ENCODE peak calls at places on chromosomes 6 and 20, in five cellular contexts. V, O, H, W and I are unnamed samples.

GRCh38 chr20:19835533-19836222 is 77.6 kb downstream of the RIN2 start:
- DNase-seq in O (no peak), W (no peak), H (no peak), V (no peak), I (no peak)

GRCh38 chr20:24692429-24693190 is 223.2 kb downstream of the SYNDIG1 start:
- DNase-seq in H (no peak), V (no peak), O (no peak), W (no peak), I (no peak)

GRCh38 chr6:69290116-69290515 is 506.7 kb downstream of the LMBRD1 start:
- DNase-seq in O (no peak), W (no peak), V (no peak), H (no peak), I (no peak)

GRCh38 chr20:51196991-51197651 is 174.2 kb upstream of the KCNG1 start:
- DNase-seq in O (no peak), H (no peak), W (no peak), V (no peak), I (no peak)

GRCh38 chr6:35092362-35093117 is 48.6 kb downstream of the TCP11 start:
- DNase-seq in V (peak; percentile 31), H (no peak), W (no peak), O (peak; percentile 6), I (peak; percentile 67)

GRCh38 chr6:170188571-170189001 is 102.3 kb downstream of the DLL1 start:
- DNase-seq in O (no peak), W (no peak), V (no peak), H (no peak), I (no peak)

GRCh38 chr20:46253391-46253790 is 54.9 kb downstream of the CDH22 start:
- DNase-seq in O (no peak), H (peak; percentile 67), V (peak; percentile 17), W (peak; percentile 29), I (no peak)

GRCh38 chr6:1237636-1238035 is 74.3 kb upstream of the FOXQ1 start:
- DNase-seq in H (no peak), V (no peak), O (no peak), W (no peak), I (no peak)

GRCh38 chr20:4247898-4248858 is 232.8 kb upstream of the RNF24 start:
- DNase-seq in V (no peak), H (no peak), W (no peak), O (no peak), I (no peak)

GRCh38 chr6:40344566-40345185 is 242.5 kb downstream of the LRFN2 start:
- DNase-seq in V (no peak), W (no peak), H (no peak), O (no peak), I (no peak)

GRCh38 chr20:64164123-64164836 is at the start of gene MYT1:
- DNase-seq in H (no peak), O (no peak), V (no peak), W (no peak), I (no peak)

GRCh38 chr20:49983848-49984408 is 1.1 kb downstream of the SNAI1 start:
- DNase-seq in W (no peak), O (no peak), V (no peak), H (no peak), I (peak; percentile 55)

GRCh38 chr6:155079985-155080452 is 84.9 kb downstream of the TIAM2 start:
- DNase-seq in W (no peak), V (no peak), O (peak; percentile 81), H (no peak), I (no peak)

GRCh38 chr6:81553246-81553645 is 199.2 kb downstream of the TENT5A start:
- DNase-seq in W (no peak), H (no peak), O (no peak), V (no peak), I (no peak)

GRCh38 chr20:7406671-7407070 is 533.6 kb downstream of the HAO1 start:
- DNase-seq in H (no peak), V (no peak), W (no peak), O (no peak), I (no peak)

GRCh38 chr20:41989039-41989679 is 371.0 kb upstream of the CHD6 start:
- DNase-seq in W (no peak), H (no peak), O (no peak), V (no peak), I (no peak)

GRCh38 chr6:6793388-6794250 is 205.1 kb downstream of the LY86 start:
- DNase-seq in O (no peak), V (no peak), W (no peak), H (no peak), I (no peak)

GRCh38 chr6:44342489-44342888 is at the start of gene SPATS1:
- DNase-seq in W (no peak), V (no peak), H (no peak), O (no peak), I (peak; percentile 36)

GRCh38 chr6:150495126-150495525 is 104.6 kb upstream of the PLEKHG1 start:
- DNase-seq in V (no peak), W (no peak), O (no peak), H (no peak), I (no peak)

GRCh38 chr6:89989742-89990141 is 95.5 kb downstream of the GJA10 start:
- DNase-seq in V (no peak), H (no peak), W (no peak), O (no peak), I (no peak)

GRCh38 chr6:155351273-155352129 is 37.2 kb upstream of the TFB1M start:
- DNase-seq in O (no peak), V (no peak), W (no peak), H (no peak), I (no peak)

GRCh38 chr6:47665112-47665511 is 33.3 kb upstream of the ADGRF4 start:
- DNase-seq in V (no peak), O (no peak), H (no peak), W (no peak), I (no peak)

GRCh38 chr20:41339957-41340326 is 679 bp upstream of the LPIN3 start:
- DNase-seq in W (peak; percentile 81), V (peak; percentile 95), O (peak; percentile 78), H (peak; percentile 77), I (peak; percentile 90)

GRCh38 chr20:62294516-62294915 is 8.3 kb upstream of the ADRM1 start:
- DNase-seq in H (no peak), W (no peak), O (no peak), V (no peak), I (no peak)

GRCh38 chr6:94562846-94563245 is 1014.5 kb upstream of the MANEA start:
- DNase-seq in O (no peak), H (no peak), W (no peak), V (no peak), I (no peak)

GRCh38 chr20:33761698-33762250 is 30.0 kb downstream of the ZNF341 start:
- DNase-seq in W (no peak), V (no peak), O (no peak), H (no peak), I (no peak)

GRCh38 chr6:47414517-47415167 is 62.9 kb upstream of the CD2AP start:
- DNase-seq in V (no peak), W (peak; percentile 33), O (peak; percentile 32), H (no peak), I (no peak)

GRCh38 chr6:9507136-9507895 is 907.6 kb downstream of the TFAP2A start:
- DNase-seq in H (no peak), W (no peak), O (no peak), V (no peak), I (no peak)

GRCh38 chr6:112827793-112828192 is 480.7 kb downstream of the RFPL4B start:
- DNase-seq in O (no peak), V (peak; percentile 10), W (no peak), H (no peak), I (no peak)

GRCh38 chr20:18284805-18285533 is 3.4 kb upstream of the ZNF133 start:
- DNase-seq in V (no peak), O (no peak), W (no peak), H (no peak), I (no peak)

GRCh38 chr6:164756142-164756541 is 553.3 kb downstream of the C6orf118 start:
- DNase-seq in H (no peak), W (no peak), V (no peak), O (no peak), I (no peak)

GRCh38 chr20:51930775-51931174 is 128.5 kb upstream of the SALL4 start:
- DNase-seq in V (no peak), W (no peak), O (no peak), H (no peak), I (no peak)

GRCh38 chr6:138405816-138406403 is 1.9 kb downstream of the HEBP2 start:
- DNase-seq in V (no peak), O (no peak), W (no peak), H (no peak), I (no peak)

GRCh38 chr6:190596-191395 is 101.5 kb upstream of the DUSP22 start:
- DNase-seq in H (no peak), V (no peak), O (no peak), W (peak; percentile 33), I (no peak)

GRCh38 chr6:25652007-25652515 is at the start of gene SCGN:
- DNase-seq in W (peak; percentile 55), H (peak; percentile 5), V (peak; percentile 58), O (peak; percentile 63), I (peak; percentile 68)

GRCh38 chr6:110682460-110682853 is 132.8 kb downstream of the CDK19 start:
- DNase-seq in H (peak; percentile 35), O (peak; percentile 66), W (peak; percentile 85), V (peak; percentile 66), I (no peak)

GRCh38 chr6:110687326-110687725 is 127.9 kb downstream of the CDK19 start:
- DNase-seq in V (no peak), H (no peak), W (no peak), O (no peak), I (no peak)

GRCh38 chr6:110683236-110683635 is 132.0 kb downstream of the CDK19 start:
- DNase-seq in H (no peak), W (no peak), V (no peak), O (no peak), I (no peak)

GRCh38 chr6:110681543-110682459 is 133.5 kb downstream of the CDK19 start:
- DNase-seq in W (peak; percentile 81), H (no peak), V (no peak), O (no peak), I (no peak)
- TF ChIP-seq EP300 in W (peak; percentile 17), H (no peak), V (no peak), O (no peak), I (no peak)

GRCh38 chr6:118894425-118895240 is 681 bp downstream of the ASF1A start:
- DNase-seq in H (peak; percentile 5), O (peak; percentile 63), W (peak; percentile 10), V (peak; percentile 64), I (peak; percentile 70)
- TF ChIP-seq CTCF in H (no peak), O (no peak), W (no peak), V (no peak), I (no peak)

GRCh38 chr6:15387118-15387517 is 141.2 kb downstream of the JARID2 start:
- DNase-seq in H (no peak), O (no peak), V (no peak), W (no peak), I (no peak)
- TF ChIP-seq EP300 in H (no peak), O (no peak), V (no peak), W (no peak), I (no peak)

GRCh38 chr6:101391772-101392560 is 1.5 kb upstream of the GRIK2 start:
- DNase-seq in O (no peak), V (no peak), H (no peak), W (no peak), I (no peak)

GRCh38 chr6:101392561-101393230 is 812 bp upstream of the GRIK2 start:
- DNase-seq in W (no peak), H (no peak), V (no peak), O (no peak), I (no peak)

GRCh38 chr6:101395345-101395744 is 1.8 kb downstream of the GRIK2 start:
- DNase-seq in O (no peak), H (no peak), W (no peak), V (no peak), I (no peak)

GRCh38 chr6:101396552-101397173 is 3.2 kb downstream of the GRIK2 start:
- DNase-seq in H (no peak), V (peak; percentile 60), O (peak; percentile 29), W (peak; percentile 36), I (no peak)

GRCh38 chr6:101393291-101394251 is at the start of gene GRIK2:
- DNase-seq in H (peak; percentile 17), O (peak; percentile 30), W (no peak), V (peak; percentile 25), I (peak; percentile 21)
- TF ChIP-seq CTCF in H (peak; percentile 6), O (no peak), W (peak; percentile 5), V (peak; percentile 9), I (no peak)